ENCODE peak calls at places on chromosomes 11 and 22, in seven cellular contexts. N, V, H, E, W, S and C are unnamed samples.

GRCh38 chr22:26548984-26549383 is 36.7 kb upstream of the TFIP11 start:
- DNase-seq in W (no peak), E (no peak), V (no peak), S (no peak), H (no peak), N (no peak), C (no peak)

GRCh38 chr11:19679952-19680823 is 32.4 kb upstream of the NAV2 start:
- DNase-seq in V (peak; percentile 97), H (peak; percentile 74), N (peak; percentile 66), W (peak; percentile 97), S (peak; percentile 79), E (peak; percentile 89), C (peak; percentile 99)

GRCh38 chr11:7665473-7666291 is 7.6 kb downstream of the CYB5R2 start:
- DNase-seq in H (peak; percentile 84), N (peak; percentile 88), E (peak; percentile 73), S (peak; percentile 91), V (peak; percentile 77), W (peak; percentile 86), C (peak; percentile 73)

GRCh38 chr11:2314525-2315394 is 12.9 kb downstream of the TSPAN32 start:
- DNase-seq in H (peak; percentile 97), E (peak; percentile 87), W (no peak), S (peak; percentile 81), N (peak; percentile 73), V (peak; percentile 99), C (peak; percentile 76)

GRCh38 chr11:102172127-102172848 is 62.0 kb downstream of the YAP1 start:
- DNase-seq in H (no peak), S (no peak), E (peak; percentile 63), V (peak; percentile 75), N (no peak), W (peak; percentile 64), C (peak; percentile 82)

GRCh38 chr11:67320011-67320410 is 16.7 kb downstream of the SSH3 start:
- DNase-seq in V (no peak), S (no peak), H (no peak), E (peak; percentile 26), W (peak; percentile 27), N (no peak), C (no peak)

GRCh38 chr22:37904572-37905533 is 1.2 kb upstream of the MICALL1 start:
- DNase-seq in V (peak; percentile 94), H (peak; percentile 67), N (peak; percentile 33), W (peak; percentile 89), E (peak; percentile 98), S (no peak), C (peak; percentile 100)

GRCh38 chr11:19232910-19233503 is 7.7 kb downstream of the E2F8 start:
- DNase-seq in H (no peak), S (no peak), E (peak; percentile 66), W (peak; percentile 87), N (no peak), V (peak; percentile 80), C (peak; percentile 91)

GRCh38 chr11:85627332-85627997 is at the start of gene DLG2:
- DNase-seq in V (peak; percentile 33), H (no peak), E (peak; percentile 23), N (peak; percentile 39), W (peak; percentile 61), S (no peak), C (peak; percentile 61)

GRCh38 chr11:103582351-103582909 is 454.0 kb upstream of the DDI1 start:
- DNase-seq in W (peak; percentile 19), V (no peak), N (no peak), S (no peak), E (no peak), H (no peak), C (peak; percentile 40)

GRCh38 chr11:121615506-121615905 is 162.7 kb upstream of the SORL1-AS1 start:
- DNase-seq in S (no peak), W (peak; percentile 74), V (peak; percentile 33), E (no peak), N (no peak), H (no peak), C (peak; percentile 53)

GRCh38 chr22:19064354-19065054 is 57.7 kb downstream of the DGCR2 start:
- DNase-seq in V (no peak), H (no peak), E (no peak), S (peak; percentile 23), W (no peak), N (no peak), C (no peak)

GRCh38 chr22:43884600-43885318 is 7.1 kb downstream of the PNPLA5 start:
- DNase-seq in H (peak; percentile 86), S (peak; percentile 65), W (peak; percentile 54), E (peak; percentile 33), V (peak; percentile 52), N (peak; percentile 62), C (peak; percentile 49)

GRCh38 chr11:115379528-115379927 is 124.7 kb downstream of the CADM1 start:
- DNase-seq in S (no peak), H (no peak), E (no peak), N (no peak), W (no peak), V (no peak), C (no peak)

GRCh38 chr11:82944198-82944597 is 42.7 kb downstream of the DDIAS start:
- DNase-seq in E (no peak), W (no peak), V (no peak), N (no peak), H (no peak), S (no peak), C (no peak)

GRCh38 chr22:50243704-50244419 is 961 bp downstream of the TUBGCP6 start:
- DNase-seq in E (no peak), V (no peak), W (no peak), N (no peak), S (no peak), H (peak; percentile 35), C (peak; percentile 15)

GRCh38 chr22:27454807-27455450 is 346.6 kb downstream of the MN1 start:
- DNase-seq in V (peak; percentile 45), E (no peak), N (no peak), W (no peak), H (no peak), S (no peak), C (no peak)

GRCh38 chr22:42610211-42610610 is 4.5 kb downstream of the POLDIP3 start:
- DNase-seq in N (no peak), S (no peak), V (peak; percentile 37), W (no peak), E (peak; percentile 49), H (peak; percentile 69), C (no peak)
- H3K4me3 ChIP-seq in N (no peak overlapping the region), S (peak overlapping the region; percentile 17), V (no peak overlapping the region), W (no peak overlapping the region), E (no peak overlapping the region), H (no peak overlapping the region), C (no peak overlapping the region)

GRCh38 chr11:123034587-123034986 is 27.3 kb downstream of the HSPA8 start:
- DNase-seq in E (no peak), V (no peak), H (no peak), N (no peak), S (no peak), W (no peak), C (peak; percentile 17)

GRCh38 chr11:123035831-123036230 is 26.1 kb downstream of the HSPA8 start:
- DNase-seq in S (no peak), H (no peak), W (no peak), E (no peak), N (no peak), V (no peak), C (no peak)

GRCh38 chr11:123030517-123030916 is 31.4 kb downstream of the HSPA8 start:
- DNase-seq in H (no peak), W (no peak), S (no peak), E (no peak), V (no peak), N (no peak), C (no peak)

GRCh38 chr11:123033895-123034294 is 28.0 kb downstream of the HSPA8 start:
- DNase-seq in S (no peak), N (no peak), H (no peak), V (peak; percentile 39), E (no peak), W (no peak), C (peak; percentile 29)
- TF ChIP-seq CTCF in S (no peak), N (no peak), H (no peak), V (peak; percentile 57), E (peak; percentile 44), W (no peak), C (peak; percentile 40)

GRCh38 chr11:36729765-36730164 is 131.7 kb upstream of the RAG2 start:
- DNase-seq in V (no peak), E (no peak), N (no peak), W (no peak), S (no peak), H (no peak), C (no peak)

GRCh38 chr11:36736103-36736502 is 138.1 kb upstream of the RAG2 start:
- DNase-seq in E (no peak), W (no peak), N (no peak), S (no peak), H (no peak), V (no peak), C (no peak)

GRCh38 chr11:36724742-36725387 is 126.8 kb upstream of the RAG2 start:
- DNase-seq in N (no peak), V (no peak), W (no peak), S (no peak), E (no peak), H (no peak), C (no peak)

GRCh38 chr11:36726420-36726819 is 128.4 kb upstream of the RAG2 start:
- DNase-seq in S (no peak), V (no peak), N (no peak), W (no peak), H (no peak), E (no peak), C (no peak)

DNA sequence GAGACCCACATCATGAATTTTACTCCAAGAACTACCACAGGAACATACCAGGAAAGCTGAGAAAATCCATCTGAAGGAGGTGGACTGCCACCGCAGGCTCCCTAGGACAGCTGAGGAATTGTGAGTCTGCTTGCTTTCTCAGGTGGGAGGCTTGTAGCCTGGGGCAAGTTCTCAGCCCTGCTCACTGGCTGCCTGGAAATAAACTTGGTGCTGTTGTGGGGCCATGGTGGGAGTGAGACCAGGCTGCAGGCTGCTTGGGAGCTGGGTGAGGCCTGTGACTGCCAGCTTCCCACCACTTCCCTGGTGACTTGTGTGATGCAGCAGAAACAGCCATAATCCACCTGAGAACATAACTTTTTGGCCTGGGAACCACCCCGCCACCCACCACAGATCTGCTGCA is 132.7 kb upstream of the RAG2 start:
- DNase-seq in H (no peak), V (no peak), N (no peak), S (no peak), E (no peak), W (no peak), C (no peak)
- H3K4me3 ChIP-seq in H (no peak overlapping the region), V (no peak overlapping the region), N (no peak overlapping the region), S (no peak overlapping the region), E (no peak overlapping the region), W (no peak overlapping the region), C (no peak overlapping the region)

DNA sequence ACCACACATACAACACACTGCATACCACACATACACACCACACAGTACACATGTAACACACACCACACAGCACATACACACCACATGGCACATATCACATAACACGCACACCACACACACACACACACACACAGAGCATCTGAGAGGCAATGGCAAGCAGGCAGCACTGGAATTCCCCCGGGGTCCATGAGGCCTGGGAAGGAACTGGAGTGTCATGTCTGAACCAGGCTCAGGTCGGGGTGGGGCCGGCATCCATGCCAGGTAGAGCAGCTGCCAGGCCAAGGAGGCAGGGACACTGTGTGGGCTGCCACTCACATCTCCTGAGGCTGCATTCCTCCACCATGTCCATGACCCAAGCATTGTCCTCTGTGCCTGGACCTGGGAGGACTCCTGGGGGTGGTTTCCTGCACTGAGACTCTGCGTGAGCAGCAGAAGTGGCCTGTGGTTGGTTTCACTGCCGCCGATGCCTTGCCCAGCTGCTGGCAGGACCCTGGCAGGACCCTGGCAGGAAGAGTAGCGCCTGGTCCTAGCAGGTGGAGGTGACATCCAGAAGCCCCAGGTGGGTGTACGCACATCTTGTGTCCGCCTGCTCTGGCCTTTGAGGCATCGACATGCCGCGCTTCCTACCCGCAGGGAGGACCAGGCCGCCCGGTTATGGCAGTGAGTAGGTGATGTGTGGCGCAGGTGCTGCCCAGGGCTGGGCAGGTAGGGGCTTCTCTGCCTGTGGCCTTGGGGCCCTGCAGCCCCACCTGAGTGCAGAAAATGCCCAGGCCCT is 1280.4 kb downstream of the TBC1D22A start:
- DNase-seq in V (no peak), H (no peak), E (no peak), S (no peak), W (no peak), N (no peak), C (no peak)
- TF ChIP-seq CTCF in V (no peak), H (no peak), E (no peak), S (no peak), W (no peak), N (no peak), C (no peak)